ENCODE peak calls at places on chromosomes 5 and 9, in five cellular contexts. A is AG08396, F is substantia nigra, M is GM23338, H is C1 segment of cervical spinal cord. U is an unnamed sample.

GRCh38 chr5:135317286-135317685 is 81.7 kb downstream of the MACROH2A1 start:
- DNase-seq in A (no peak), F (no peak), M (no peak), H (no peak), U (no peak)

GRCh38 chr9:134627417-134628353 is 13.9 kb upstream of the COL5A1 start:
- DNase-seq in A (no peak), F (no peak), M (no peak), H (no peak), U (no peak)

GRCh38 chr9:77848897-77849296 is 182.7 kb downstream of the GNAQ start:
- DNase-seq in A (peak), F (no peak), M (no peak), H (no peak), U (peak)

GRCh38 chr9:114723926-114724325 is 41.9 kb upstream of the TEX48 start:
- DNase-seq in A (peak), F (no peak), M (no peak), H (no peak), U (peak)

GRCh38 chr5:171825046-171825445 is 39.4 kb downstream of the SMIM23 start:
- DNase-seq in A (no peak), F (no peak), M (no peak), H (no peak), U (no peak)

GRCh38 chr5:57576317-57576716 is 93.7 kb upstream of the ACTBL2 start:
- DNase-seq in A (no peak), F (no peak), M (no peak), H (no peak), U (no peak)

GRCh38 chr5:141604318-141604717 is 14.5 kb downstream of the DIAPH1 start:
- DNase-seq in A (peak), F (no peak), M (peak), H (no peak), U (peak)

GRCh38 chr5:146440870-146441495 is 6.2 kb upstream of the TCERG1 start:
- DNase-seq in A (no peak), F (no peak), M (no peak), H (no peak), U (peak)

GRCh38 chr5:180545248-180545647 is 46.1 kb downstream of the SCGB3A1 start:
- DNase-seq in A (no peak), F (no peak), M (no peak), H (no peak), U (no peak)

GRCh38 chr5:167861134-167861930 is 430.1 kb upstream of the WWC1 start:
- DNase-seq in A (peak), F (no peak), M (peak), H (peak), U (peak)

GRCh38 chr9:23663536-23663935 is 162.5 kb downstream of the ELAVL2 start:
- DNase-seq in A (no peak), F (no peak), M (no peak), H (no peak), U (no peak)

GRCh38 chr9:37732086-37732744 is 21.4 kb upstream of the TRMT10B start:
- DNase-seq in A (no peak), F (no peak), M (no peak), H (peak), U (no peak)

GRCh38 chr9:38339087-38339486 is 53.4 kb upstream of the ALDH1B1 start:
- DNase-seq in A (peak), F (no peak), M (no peak), H (no peak), U (peak)

GRCh38 chr5:131491749-131492148 is 143.3 kb downstream of the RAPGEF6 start:
- DNase-seq in A (no peak), F (no peak), M (no peak), H (no peak), U (peak)

GRCh38 chr5:131377785-131378325 is 114.0 kb downstream of the CDC42SE2 start:
- DNase-seq in A (no peak), F (no peak), M (no peak), H (no peak), U (no peak)

GRCh38 chr5:140169410-140169809 is 5.6 kb upstream of the CYSTM1 start:
- DNase-seq in A (no peak), F (no peak), M (peak), H (no peak), U (no peak)

GRCh38 chr5:176405656-176406435 is 10.5 kb downstream of the CLTB start:
- DNase-seq in A (no peak), F (no peak), M (peak), H (no peak), U (no peak)

GRCh38 chr9:129619787-129620668 is 873 bp downstream of the C9orf50 start:
- DNase-seq in A (peak), F (no peak), M (peak), H (no peak), U (peak)

GRCh38 chr5:57509501-57510260 is 27.1 kb upstream of the ACTBL2 start:
- DNase-seq in A (no peak), F (no peak), M (no peak), H (no peak), U (no peak)

GRCh38 chr9:95841377-95841776 is 34.1 kb upstream of the ERCC6L2 start:
- DNase-seq in A (no peak), F (no peak), M (no peak), H (no peak), U (no peak)

GRCh38 chr9:3290231-3290840 is 235.5 kb downstream of the RFX3 start:
- DNase-seq in A (no peak), F (no peak), M (peak), H (no peak), U (no peak)

GRCh38 chr9:100437860-100438805 is 11.2 kb downstream of the MSANTD3 start:
- DNase-seq in A (peak), F (no peak), M (peak), H (peak), U (peak)

GRCh38 chr9:107389617-107390071 is 99.9 kb downstream of the KLF4 start:
- DNase-seq in A (no peak), F (no peak), M (no peak), H (peak), U (peak)

U was measured in GM03348.